ENCODE peak calls at places on chromosome 10, in nine cellular contexts. One of them, this sample, is unnamed.

GRCh38 chr10:73875139-73875475 is 752 bp upstream of the CAMK2G start:
- DNase-seq in CD8-positive, alpha-beta T cell: peak
- DNase-seq in BJ: no peak
- DNase-seq in A549: no peak
- DNase-seq in WERI-Rb-1: no peak
- DNase-seq in adrenal gland: no peak
- DNase-seq in thoracic aorta: no peak
- DNase-seq in AG09319: no peak
- DNase-seq in GM20000: peak
- DNase-seq in this sample: peak

GRCh38 chr10:15015451-15015850 is 28.3 kb upstream of the OLAH start:
- DNase-seq in CD8-positive, alpha-beta T cell: no peak
- DNase-seq in BJ: no peak
- DNase-seq in A549: no peak
- DNase-seq in WERI-Rb-1: no peak
- DNase-seq in adrenal gland: no peak
- DNase-seq in thoracic aorta: no peak
- DNase-seq in AG09319: no peak
- DNase-seq in GM20000: no peak
- DNase-seq in this sample: no peak

GRCh38 chr10:67079126-67079525 is 153.3 kb downstream of the LRRTM3 start:
- DNase-seq in CD8-positive, alpha-beta T cell: no peak
- DNase-seq in BJ: no peak
- DNase-seq in A549: no peak
- DNase-seq in WERI-Rb-1: no peak
- DNase-seq in adrenal gland: peak
- DNase-seq in thoracic aorta: no peak
- DNase-seq in AG09319: no peak
- DNase-seq in GM20000: no peak
- DNase-seq in this sample: no peak

GRCh38 chr10:68330852-68331454 is 911 bp upstream of the HNRNPH3 start:
- DNase-seq in CD8-positive, alpha-beta T cell: no peak
- DNase-seq in BJ: no peak
- DNase-seq in A549: peak
- DNase-seq in WERI-Rb-1: no peak
- DNase-seq in adrenal gland: peak
- DNase-seq in thoracic aorta: no peak
- DNase-seq in AG09319: no peak
- DNase-seq in GM20000: no peak
- DNase-seq in this sample: no peak

GRCh38 chr10:131875501-131875900 is 25.3 kb upstream of the PPP2R2D start:
- DNase-seq in CD8-positive, alpha-beta T cell: no peak
- DNase-seq in BJ: no peak
- DNase-seq in A549: no peak
- DNase-seq in WERI-Rb-1: no peak
- DNase-seq in adrenal gland: no peak
- DNase-seq in thoracic aorta: no peak
- DNase-seq in AG09319: no peak
- DNase-seq in GM20000: no peak
- DNase-seq in this sample: no peak

GRCh38 chr10:28785018-28785417 is 107.7 kb downstream of the BAMBI start:
- DNase-seq in CD8-positive, alpha-beta T cell: no peak
- DNase-seq in BJ: no peak
- DNase-seq in A549: no peak
- DNase-seq in WERI-Rb-1: no peak
- DNase-seq in adrenal gland: no peak
- DNase-seq in thoracic aorta: no peak
- DNase-seq in AG09319: no peak
- DNase-seq in GM20000: no peak
- DNase-seq in this sample: no peak

GRCh38 chr10:18087398-18087797 is 52.8 kb upstream of the CACNB2 start:
- DNase-seq in CD8-positive, alpha-beta T cell: no peak
- DNase-seq in BJ: no peak
- DNase-seq in A549: no peak
- DNase-seq in WERI-Rb-1: no peak
- DNase-seq in adrenal gland: peak
- DNase-seq in thoracic aorta: no peak
- DNase-seq in AG09319: no peak
- DNase-seq in GM20000: no peak
- DNase-seq in this sample: no peak

GRCh38 chr10:17109475-17110207 is 20.0 kb downstream of the CUBN start:
- DNase-seq in CD8-positive, alpha-beta T cell: no peak
- DNase-seq in BJ: no peak
- DNase-seq in A549: peak
- DNase-seq in WERI-Rb-1: no peak
- DNase-seq in adrenal gland: no peak
- DNase-seq in thoracic aorta: no peak
- DNase-seq in AG09319: peak
- DNase-seq in GM20000: no peak
- DNase-seq in this sample: no peak

GRCh38 chr10:35910234-35910633 is 268.1 kb upstream of the FZD8 start:
- DNase-seq in CD8-positive, alpha-beta T cell: no peak
- DNase-seq in BJ: peak
- DNase-seq in A549: peak
- DNase-seq in WERI-Rb-1: no peak
- DNase-seq in adrenal gland: no peak
- DNase-seq in thoracic aorta: no peak
- DNase-seq in AG09319: peak
- DNase-seq in GM20000: no peak
- DNase-seq in this sample: no peak

GRCh38 chr10:76902949-76903348 is 734.7 kb downstream of the KCNMA1 start:
- DNase-seq in CD8-positive, alpha-beta T cell: no peak
- DNase-seq in BJ: no peak
- DNase-seq in A549: peak
- DNase-seq in WERI-Rb-1: peak
- DNase-seq in adrenal gland: no peak
- DNase-seq in thoracic aorta: no peak
- DNase-seq in AG09319: no peak
- DNase-seq in GM20000: no peak
- DNase-seq in this sample: no peak

DNA sequence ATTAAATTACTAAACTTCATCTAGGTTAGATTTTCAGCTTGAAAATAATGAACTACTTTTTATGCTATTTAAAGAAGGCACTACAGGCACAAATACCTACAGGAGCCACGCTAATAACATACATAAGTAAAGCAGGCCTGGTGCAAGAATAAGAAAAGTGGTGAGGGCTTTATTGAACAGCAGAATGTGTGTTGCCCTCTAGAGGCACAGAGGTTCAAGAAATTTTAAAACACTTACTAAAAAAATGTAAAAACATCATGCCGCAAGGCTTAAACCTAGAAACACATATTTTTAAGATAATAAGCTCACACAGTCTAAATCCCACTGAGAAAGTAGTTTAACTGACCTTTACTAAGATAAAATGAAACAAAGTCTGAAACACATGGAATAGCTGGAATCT is 20.3 kb downstream of the CACUL1 start:
- DNase-seq in CD8-positive, alpha-beta T cell: no peak
- DNase-seq in BJ: no peak
- DNase-seq in A549: no peak
- DNase-seq in WERI-Rb-1: no peak
- DNase-seq in adrenal gland: no peak
- DNase-seq in thoracic aorta: no peak
- DNase-seq in AG09319: no peak
- DNase-seq in GM20000: no peak
- DNase-seq in this sample: no peak
- TF ChIP-seq CTCF in CD8-positive, alpha-beta T cell: no peak
- TF ChIP-seq CTCF in BJ: peak
- TF ChIP-seq CTCF in A549: peak
- TF ChIP-seq CTCF in WERI-Rb-1: peak
- TF ChIP-seq CTCF in adrenal gland: no peak
- TF ChIP-seq CTCF in thoracic aorta: peak
- TF ChIP-seq CTCF in AG09319: peak
- TF ChIP-seq CTCF in GM20000: no peak
- TF ChIP-seq CTCF in this sample: no peak

GRCh38 chr10:48504141-48504885 is 100.6 kb downstream of the ARHGAP22 start:
- DNase-seq in CD8-positive, alpha-beta T cell: no peak
- DNase-seq in BJ: no peak
- DNase-seq in A549: no peak
- DNase-seq in WERI-Rb-1: peak
- DNase-seq in adrenal gland: peak
- DNase-seq in thoracic aorta: no peak
- DNase-seq in AG09319: no peak
- DNase-seq in GM20000: no peak
- DNase-seq in this sample: no peak

GRCh38 chr10:48503293-48503911 is 101.5 kb downstream of the ARHGAP22 start:
- DNase-seq in CD8-positive, alpha-beta T cell: no peak
- DNase-seq in BJ: no peak
- DNase-seq in A549: no peak
- DNase-seq in WERI-Rb-1: peak
- DNase-seq in adrenal gland: peak
- DNase-seq in thoracic aorta: no peak
- DNase-seq in AG09319: no peak
- DNase-seq in GM20000: no peak
- DNase-seq in this sample: no peak

GRCh38 chr10:48506147-48506917 is 98.5 kb downstream of the ARHGAP22 start:
- DNase-seq in CD8-positive, alpha-beta T cell: no peak
- DNase-seq in BJ: no peak
- DNase-seq in A549: peak
- DNase-seq in WERI-Rb-1: peak
- DNase-seq in adrenal gland: peak
- DNase-seq in thoracic aorta: no peak
- DNase-seq in AG09319: no peak
- DNase-seq in GM20000: no peak
- DNase-seq in this sample: no peak

GRCh38 chr10:48507494-48507893 is 97.4 kb downstream of the ARHGAP22 start:
- DNase-seq in CD8-positive, alpha-beta T cell: no peak
- DNase-seq in BJ: no peak
- DNase-seq in A549: no peak
- DNase-seq in WERI-Rb-1: no peak
- DNase-seq in adrenal gland: peak
- DNase-seq in thoracic aorta: no peak
- DNase-seq in AG09319: no peak
- DNase-seq in GM20000: no peak
- DNase-seq in this sample: no peak

DNA sequence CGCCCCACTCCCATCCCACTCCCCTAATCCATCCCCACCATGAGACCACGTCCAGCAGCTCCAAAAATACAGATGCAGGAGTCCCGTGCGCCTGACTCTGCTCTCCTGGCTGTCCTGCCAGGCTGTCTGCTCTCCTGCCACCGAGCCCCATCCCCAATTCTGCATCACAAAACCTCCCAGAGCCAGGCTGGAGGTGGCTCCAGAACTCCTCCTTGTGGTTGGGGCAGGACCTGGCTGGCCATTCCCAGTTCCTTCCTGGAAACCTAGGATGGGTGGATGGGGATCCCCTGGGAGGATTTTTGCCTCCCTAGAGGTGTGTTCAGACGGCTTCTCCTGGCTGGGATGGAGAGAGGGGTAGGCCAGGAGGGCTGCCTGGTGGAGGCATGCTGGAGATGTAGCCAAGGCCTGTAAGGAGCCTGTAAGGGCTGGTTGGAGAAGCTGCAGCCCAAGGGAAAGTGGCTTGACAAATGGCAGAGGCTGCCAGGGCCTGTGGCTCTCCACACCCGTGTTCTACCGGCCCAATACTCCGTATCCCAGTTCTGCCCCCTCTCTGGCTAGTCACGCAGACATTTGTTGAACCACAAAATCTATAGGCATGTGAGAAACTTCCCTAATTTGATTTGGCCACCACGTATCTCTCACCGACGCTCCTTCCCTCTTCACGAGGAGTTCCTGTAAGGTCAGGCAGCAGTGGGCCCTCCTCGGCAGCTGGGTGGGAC is 99.3 kb downstream of the ARHGAP22 start:
- DNase-seq in CD8-positive, alpha-beta T cell: no peak
- DNase-seq in BJ: no peak
- DNase-seq in A549: no peak
- DNase-seq in WERI-Rb-1: peak
- DNase-seq in adrenal gland: peak
- DNase-seq in thoracic aorta: no peak
- DNase-seq in AG09319: no peak
- DNase-seq in GM20000: no peak
- DNase-seq in this sample: no peak
- TF ChIP-seq CTCF in CD8-positive, alpha-beta T cell: no peak
- TF ChIP-seq CTCF in BJ: no peak
- TF ChIP-seq CTCF in A549: no peak
- TF ChIP-seq CTCF in WERI-Rb-1: peak
- TF ChIP-seq CTCF in adrenal gland: no peak
- TF ChIP-seq CTCF in thoracic aorta: no peak
- TF ChIP-seq CTCF in AG09319: no peak
- TF ChIP-seq CTCF in GM20000: no peak
- TF ChIP-seq CTCF in this sample: peak

GRCh38 chr10:21337171-21337792 is 188.2 kb downstream of the SKIDA1 start:
- DNase-seq in CD8-positive, alpha-beta T cell: no peak
- DNase-seq in BJ: no peak
- DNase-seq in A549: no peak
- DNase-seq in WERI-Rb-1: no peak
- DNase-seq in adrenal gland: no peak
- DNase-seq in thoracic aorta: no peak
- DNase-seq in AG09319: no peak
- DNase-seq in GM20000: no peak
- DNase-seq in this sample: no peak
- TF ChIP-seq CTCF in CD8-positive, alpha-beta T cell: no peak
- TF ChIP-seq CTCF in BJ: no peak
- TF ChIP-seq CTCF in A549: no peak
- TF ChIP-seq CTCF in WERI-Rb-1: no peak
- TF ChIP-seq CTCF in adrenal gland: no peak
- TF ChIP-seq CTCF in thoracic aorta: no peak
- TF ChIP-seq CTCF in AG09319: no peak
- TF ChIP-seq CTCF in GM20000: no peak
- TF ChIP-seq CTCF in this sample: no peak

GRCh38 chr10:102812213-102812876 is 24.9 kb downstream of the CYP17A1 start:
- DNase-seq in CD8-positive, alpha-beta T cell: peak
- DNase-seq in BJ: no peak
- DNase-seq in A549: no peak
- DNase-seq in WERI-Rb-1: no peak
- DNase-seq in adrenal gland: no peak
- DNase-seq in thoracic aorta: no peak
- DNase-seq in AG09319: no peak
- DNase-seq in GM20000: no peak
- DNase-seq in this sample: no peak
- TF ChIP-seq CTCF in CD8-positive, alpha-beta T cell: no peak
- TF ChIP-seq CTCF in BJ: no peak
- TF ChIP-seq CTCF in A549: no peak
- TF ChIP-seq CTCF in WERI-Rb-1: no peak
- TF ChIP-seq CTCF in adrenal gland: no peak
- TF ChIP-seq CTCF in thoracic aorta: no peak
- TF ChIP-seq CTCF in AG09319: no peak
- TF ChIP-seq CTCF in GM20000: no peak
- TF ChIP-seq CTCF in this sample: no peak